ENCODE peak calls at places on chromosomes 6 and 20, in ten cellular contexts. X is right lobe of liver, C is cardiac muscle cell, S is transverse colon, I is mesendoderm, Z is substantia nigra, B is adrenal gland, G is esophagus squamous epithelium, F is brain microvascular endothelial cell, U is Peyer's patch. Y is an unnamed sample.

GRCh38 chr6:30721198-30722024 is 1.3 kb downstream of the TUBB start:
- DNase-seq in F (peak; percentile 72), Z (peak; percentile 94), X (peak; percentile 94), U (peak; percentile 96), C (peak; percentile 95), B (peak; percentile 92), S (peak; percentile 94), G (peak; percentile 52), I (peak; percentile 92), Y (peak; percentile 83)

GRCh38 chr6:88119769-88120168 is 46.4 kb downstream of the CNR1 start:
- DNase-seq in F (no peak), G (no peak), S (no peak), I (peak; percentile 54), B (no peak), Z (no peak), C (peak; percentile 2), U (no peak), X (no peak), Y (no peak)

GRCh38 chr20:44736170-44737021 is 9.3 kb upstream of the KCNK15 start:
- DNase-seq in U (peak; percentile 74), C (peak; percentile 92), B (peak; percentile 74), G (no peak), S (peak; percentile 44), Z (peak; percentile 35), X (no peak), I (peak; percentile 98), F (peak; percentile 83), Y (no peak)

GRCh38 chr6:56608332-56608731 is 34.4 kb downstream of the DST start:
- DNase-seq in S (no peak), F (no peak), C (no peak), B (no peak), X (no peak), U (no peak), G (no peak), I (no peak), Z (no peak), Y (no peak)

GRCh38 chr20:63531686-63532448 is 5.3 kb downstream of the PTK6 start:
- DNase-seq in I (no peak), X (no peak), U (peak; percentile 23), C (no peak), F (no peak), B (no peak), Z (no peak), S (no peak), G (no peak), Y (no peak)

GRCh38 chr6:37276916-37277509 is 19.1 kb upstream of the TMEM217 start:
- DNase-seq in X (peak; percentile 66), B (no peak), G (no peak), S (no peak), C (no peak), Z (no peak), F (no peak), I (no peak), U (peak; percentile 64), Y (no peak)

GRCh38 chr20:23225407-23226060 is 125.1 kb upstream of the NXT1 start:
- DNase-seq in F (peak; percentile 87), S (peak; percentile 54), B (peak; percentile 53), C (peak; percentile 97), G (no peak), U (peak; percentile 74), Z (no peak), I (peak; percentile 67), X (no peak), Y (no peak)

GRCh38 chr20:63553933-63554290 is at the start of gene FNDC11:
- DNase-seq in S (peak; percentile 63), X (no peak), U (peak; percentile 76), B (peak; percentile 37), C (peak; percentile 34), G (no peak), Z (no peak), I (peak; percentile 58), F (no peak), Y (no peak)

GRCh38 chr6:91664327-91664959 is 1077.6 kb upstream of the MAP3K7 start:
- DNase-seq in B (no peak), I (no peak), X (no peak), U (peak; percentile 67), S (no peak), Z (no peak), F (no peak), C (no peak), G (no peak), Y (no peak)

GRCh38 chr6:91667596-91667995 is 1080.7 kb upstream of the MAP3K7 start:
- DNase-seq in S (no peak), G (no peak), B (no peak), X (no peak), I (no peak), U (no peak), F (no peak), C (no peak), Z (no peak), Y (no peak)

GRCh38 chr6:91672201-91672600 is 1085.3 kb upstream of the MAP3K7 start:
- DNase-seq in F (no peak), U (no peak), G (no peak), S (no peak), X (no peak), C (no peak), B (no peak), Z (no peak), I (no peak), Y (no peak)

GRCh38 chr6:91669904-91670295 is 1083.0 kb upstream of the MAP3K7 start:
- DNase-seq in C (no peak), S (no peak), X (no peak), Z (no peak), U (no peak), F (no peak), B (no peak), I (no peak), G (no peak), Y (no peak)

DNA sequence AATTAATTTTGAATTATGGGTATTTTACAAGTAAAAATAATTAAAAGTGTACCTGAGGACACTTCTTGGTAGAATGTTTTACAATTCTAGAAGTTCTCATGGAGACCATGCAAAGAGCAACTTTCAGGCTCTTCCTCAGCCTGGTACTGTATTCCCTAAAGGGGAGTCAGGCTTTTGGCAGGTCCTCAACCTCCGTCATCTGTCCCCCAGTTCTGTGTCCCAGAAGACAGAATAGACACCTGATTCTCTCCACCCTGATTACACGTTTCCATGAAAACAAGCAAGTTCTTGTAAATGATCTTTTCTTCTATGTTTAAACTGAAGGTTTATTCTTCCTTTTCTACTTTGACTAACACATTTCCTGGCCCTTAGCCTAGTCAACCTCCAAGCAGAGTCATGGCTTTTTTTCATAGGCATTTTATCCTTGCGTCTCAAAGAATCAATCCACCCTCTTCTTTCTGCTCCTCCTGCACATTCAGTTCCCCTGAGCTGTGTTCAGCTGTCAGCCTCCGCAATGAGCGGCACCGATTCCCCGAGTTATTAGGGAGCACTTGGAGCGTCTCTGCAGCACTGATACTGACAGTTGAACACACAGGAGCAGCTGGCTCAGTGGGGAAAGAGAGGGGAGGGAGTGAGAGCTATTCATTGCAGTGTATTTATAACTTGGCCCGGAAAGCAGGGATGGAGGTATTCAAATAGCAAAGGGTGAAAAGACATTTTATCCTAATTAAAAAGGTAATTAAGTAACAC is 1082.5 kb upstream of the MAP3K7 start:
- DNase-seq in X (no peak), I (no peak), C (no peak), Z (peak; percentile 35), F (no peak), B (no peak), U (no peak), G (no peak), S (no peak), Y (peak; percentile 27)
- H3K27ac ChIP-seq in X (no peak overlapping the region), I (no peak overlapping the region), C (peak overlapping the region; percentile 0), Z (no peak overlapping the region), F (no peak overlapping the region), B (no peak overlapping the region), U (no peak overlapping the region), G (no peak overlapping the region), S (no peak overlapping the region), Y (peak overlapping the region; percentile 58)

DNA sequence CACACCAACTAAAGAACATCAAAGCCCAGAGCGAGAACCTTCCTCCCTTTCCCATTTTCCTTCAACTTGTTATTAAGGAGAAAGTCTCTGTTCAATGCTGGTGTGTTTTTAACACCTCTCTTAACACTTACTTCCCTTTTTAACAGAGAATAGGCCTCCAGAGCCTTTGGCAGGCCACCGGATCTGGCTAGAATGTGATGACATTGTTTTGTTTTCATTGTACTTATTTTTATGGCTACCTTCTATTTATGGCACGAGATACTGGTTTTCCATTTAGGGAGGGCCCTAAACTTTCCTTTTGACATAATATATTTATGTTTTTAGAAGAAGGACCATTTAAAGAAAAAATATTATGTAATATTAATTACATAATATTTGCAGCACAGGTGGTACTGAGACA is 21.6 kb downstream of the TCF15 start:
- DNase-seq in S (no peak), C (no peak), F (no peak), X (peak; percentile 7), U (no peak), B (no peak), G (no peak), I (no peak), Z (no peak), Y (no peak)
- H3K27ac ChIP-seq in S (no peak overlapping the region), C (no peak overlapping the region), F (no peak overlapping the region), X (no peak overlapping the region), U (no peak overlapping the region), B (no peak overlapping the region), G (no peak overlapping the region), I (no peak overlapping the region), Z (no peak overlapping the region), Y (no peak overlapping the region)

DNA sequence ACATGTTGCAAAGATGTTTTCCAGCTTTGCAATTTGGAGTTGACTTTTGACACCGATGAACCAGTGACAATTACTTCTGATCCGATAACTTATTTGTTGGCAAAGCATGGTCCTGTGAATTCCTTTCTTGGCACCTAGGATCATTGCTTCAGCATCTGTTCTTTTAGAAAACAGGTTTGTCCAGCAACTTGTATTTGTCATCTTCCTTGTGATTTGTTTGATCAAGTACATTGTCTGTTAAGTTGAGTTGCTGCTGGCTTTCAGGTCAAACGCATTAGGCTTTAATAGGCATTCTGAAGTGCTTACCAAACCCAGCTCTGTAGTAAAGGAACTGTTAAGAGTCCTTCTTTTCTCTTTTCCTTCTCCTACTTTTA is 192.4 kb upstream of the ZNF217 start:
- DNase-seq in G (no peak), B (no peak), C (no peak), X (no peak), F (no peak), Z (no peak), U (peak; percentile 18), I (no peak), S (no peak), Y (no peak)
- H3K27ac ChIP-seq in G (peak overlapping the region; percentile 78), B (no peak overlapping the region), C (no peak overlapping the region), X (peak overlapping the region; percentile 85), F (no peak overlapping the region), Z (no peak overlapping the region), U (peak overlapping the region; percentile 11), I (no peak overlapping the region), S (peak overlapping the region; percentile 81), Y (no peak overlapping the region)

GRCh38 chr20:31568773-31569162 is 36.3 kb upstream of the ID1 start:
- DNase-seq in B (no peak), C (no peak), Z (peak; percentile 14), I (no peak), G (no peak), X (no peak), U (no peak), S (no peak), F (no peak), Y (no peak)

GRCh38 chr20:31568041-31568731 is 36.9 kb upstream of the ID1 start:
- DNase-seq in F (no peak), Z (peak; percentile 14), I (no peak), C (no peak), U (no peak), S (no peak), G (no peak), B (no peak), X (no peak), Y (no peak)

GRCh38 chr20:31570735-31571617 is 34.1 kb upstream of the ID1 start:
- DNase-seq in I (no peak), B (peak; percentile 24), Z (peak; percentile 86), S (peak; percentile 25), G (no peak), C (no peak), F (no peak), X (peak; percentile 38), U (no peak), Y (peak; percentile 87)

GRCh38 chr20:31569163-31570020 is 35.7 kb upstream of the ID1 start:
- DNase-seq in C (peak; percentile 58), B (peak; percentile 52), Z (peak; percentile 49), F (no peak), G (no peak), I (peak; percentile 71), U (peak; percentile 81), S (peak; percentile 64), X (peak; percentile 69), Y (peak; percentile 9)

DNA sequence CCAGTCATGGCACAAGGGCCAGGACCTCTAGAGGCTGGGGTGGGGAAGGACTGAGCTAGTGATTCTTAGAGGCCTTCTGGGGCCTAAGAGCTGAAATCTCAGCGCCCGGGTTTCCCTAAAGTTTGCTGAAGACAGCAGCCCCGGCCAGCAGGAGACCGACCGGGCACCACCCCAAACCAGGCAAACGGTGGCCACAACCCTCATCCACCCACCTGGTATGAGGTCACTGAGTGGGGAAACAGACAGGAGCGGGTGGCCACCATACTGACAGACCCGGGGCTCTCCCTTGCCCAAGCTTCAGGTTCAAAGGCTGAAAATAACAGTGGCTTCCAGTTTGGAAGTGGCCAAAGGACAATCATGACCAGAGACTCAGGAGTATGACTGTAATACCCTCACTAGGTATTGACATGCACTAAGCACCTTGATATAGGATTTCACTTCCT is 35.0 kb upstream of the ID1 start:
- DNase-seq in S (no peak), B (no peak), I (no peak), X (peak; percentile 58), F (no peak), C (no peak), G (no peak), U (no peak), Z (no peak), Y (no peak)
- H3K27ac ChIP-seq in S (peak overlapping the region; percentile 73), B (peak overlapping the region; percentile 10), I (no peak overlapping the region), X (peak overlapping the region; percentile 51), F (no peak overlapping the region), C (peak overlapping the region; percentile 80), G (peak overlapping the region; percentile 86), U (peak overlapping the region; percentile 87), Z (peak overlapping the region; percentile 94), Y (peak overlapping the region; percentile 93)